ENCODE peak calls at places on chromosomes 2 and 18, in four cellular contexts. J is PC-9; Z is stimulated activated CD4-positive, alpha-beta T cell treated with anti-CD3 and anti-CD28 coated beads, Interleukin-15, amount 100 ng/mL, for 24 hours; D is NCI-H2171 treated with DMSO at 0.1 percent for 48 hours. L is an unnamed sample.

GRCh38 chr2:204947448-204947847 is 402.2 kb downstream of the PARD3B start:
- DNase-seq in J (no peak), Z (no peak), D (no peak), L (peak)

GRCh38 chr18:37874721-37875120 is 309.1 kb upstream of the CELF4 start:
- DNase-seq in J (no peak), Z (no peak), D (no peak), L (no peak)

GRCh38 chr2:226158229-226158628 is 641.4 kb downstream of the IRS1 start:
- DNase-seq in J (no peak), Z (no peak), D (no peak), L (no peak)

GRCh38 chr2:171297951-171298350 is 135.8 kb downstream of the METTL8 start:
- DNase-seq in J (no peak), Z (no peak), D (no peak), L (no peak)

GRCh38 chr2:142974288-142975024 is 97.0 kb downstream of the KYNU start:
- DNase-seq in J (peak), Z (no peak), D (no peak), L (peak)

GRCh38 chr18:48541026-48541746 is 2.4 kb downstream of the CTIF start:
- DNase-seq in J (peak), Z (peak), D (peak), L (peak)

GRCh38 chr2:195559431-195559914 is 97.6 kb upstream of the SLC39A10 start:
- DNase-seq in J (no peak), Z (peak), D (no peak), L (peak)

GRCh38 chr2:236366406-236366805 is 102.2 kb upstream of the ASB18 start:
- DNase-seq in J (no peak), Z (peak), D (no peak), L (no peak)

GRCh38 chr2:67652679-67653078 is 255.5 kb downstream of the ETAA1 start:
- DNase-seq in J (no peak), Z (no peak), D (no peak), L (no peak)

GRCh38 chr2:176325732-176326131 is 56.5 kb downstream of the MTX2 start:
- DNase-seq in J (no peak), Z (no peak), D (peak), L (no peak)

GRCh38 chr2:43222472-43223146 is 3.8 kb downstream of the ZFP36L2 start:
- DNase-seq in J (no peak), Z (no peak), D (no peak), L (no peak)

GRCh38 chr2:153543639-153544071 is 65.1 kb upstream of the RPRM start:
- DNase-seq in J (no peak), Z (peak), D (peak), L (no peak)

GRCh38 chr2:72155151-72155550 is 7.5 kb upstream of the CYP26B1 start:
- DNase-seq in J (no peak), Z (no peak), D (no peak), L (no peak)

GRCh38 chr2:188333751-188334524 is 42.3 kb downstream of the GULP1 start:
- DNase-seq in J (no peak), Z (no peak), D (no peak), L (no peak)

GRCh38 chr2:233400341-233400740 is 46.0 kb downstream of the DGKD start:
- DNase-seq in J (no peak), Z (no peak), D (no peak), L (no peak)

GRCh38 chr2:43748333-43748732 is 25.5 kb upstream of the DYNC2LI1 start:
- DNase-seq in J (no peak), Z (peak), D (no peak), L (no peak)

GRCh38 chr18:55137602-55138001 is 178.3 kb upstream of the CCDC68 start:
- DNase-seq in J (no peak), Z (no peak), D (no peak), L (no peak)

GRCh38 chr2:215711484-215712034 is 275.7 kb upstream of the FN1 start:
- DNase-seq in J (no peak), Z (no peak), D (no peak), L (no peak)

GRCh38 chr2:240259201-240259923 is 118.9 kb upstream of the OTOS start:
- DNase-seq in J (no peak), Z (no peak), D (no peak), L (no peak)

GRCh38 chr2:150639917-150640538 is 152.6 kb upstream of the RND3 start:
- DNase-seq in J (no peak), Z (no peak), D (no peak), L (no peak)

GRCh38 chr2:190858817-190859216 is 21.8 kb upstream of the GLS start:
- DNase-seq in J (peak), Z (no peak), D (no peak), L (peak)

GRCh38 chr2:218806346-218806978 is 24.5 kb downstream of the CYP27A1 start:
- DNase-seq in J (peak), Z (no peak), D (peak), L (peak)

GRCh38 chr2:186546842-186547241 is 43.0 kb upstream of the ITGAV start:
- DNase-seq in J (no peak), Z (no peak), D (no peak), L (no peak)

GRCh38 chr2:70475266-70475665 is 78.4 kb downstream of the TGFA start:
- DNase-seq in J (no peak), Z (no peak), D (no peak), L (no peak)

GRCh38 chr2:108182489-108182888 is 57.3 kb upstream of the SULT1C3 start:
- DNase-seq in J (peak), Z (peak), D (peak), L (no peak)

GRCh38 chr2:110725370-110725769 is 7.0 kb upstream of the ACOXL start:
- DNase-seq in J (no peak), Z (no peak), D (no peak), L (no peak)

GRCh38 chr2:15973446-15974202 is 33.3 kb downstream of the MYCN start:
- DNase-seq in J (no peak), Z (peak), D (no peak), L (no peak)

L was measured in trophoblast cell.